ENCODE peak calls at places on chromosomes 11 and 22, in six cellular contexts. One of them, this sample, is unnamed.

GRCh38 chr22:24005201-24005600 is at the start of gene GSTT4:
- DNase-seq in NCI-H1092: peak; percentile 1
- DNase-seq in MV-4-11: no peak
- DNase-seq in colonic mucosa: no peak
- DNase-seq in activated CD4-positive, alpha-beta T cell treated with anti-CD3 and anti-CD28 coated beads, Interleukin-2, amount 50 U/mL, for 48 hours: no peak
- DNase-seq in Right ventricle myocardium superior: peak; percentile 92
- DNase-seq in this sample: no peak

GRCh38 chr11:19200410-19201201 is 1.2 kb downstream of the CSRP3 start:
- DNase-seq in NCI-H1092: no peak
- DNase-seq in MV-4-11: peak; percentile 38
- DNase-seq in colonic mucosa: peak; percentile 37
- DNase-seq in activated CD4-positive, alpha-beta T cell treated with anti-CD3 and anti-CD28 coated beads, Interleukin-2, amount 50 U/mL, for 48 hours: no peak
- DNase-seq in Right ventricle myocardium superior: peak; percentile 49
- DNase-seq in this sample: peak; percentile 60

GRCh38 chr11:9662273-9662672 is 1.6 kb upstream of the SWAP70 start:
- DNase-seq in NCI-H1092: no peak
- DNase-seq in MV-4-11: peak; percentile 97
- DNase-seq in colonic mucosa: no peak
- DNase-seq in activated CD4-positive, alpha-beta T cell treated with anti-CD3 and anti-CD28 coated beads, Interleukin-2, amount 50 U/mL, for 48 hours: no peak
- DNase-seq in Right ventricle myocardium superior: no peak
- DNase-seq in this sample: no peak

GRCh38 chr11:95065336-95065735 is 1.4 kb upstream of the SRSF8 start:
- DNase-seq in NCI-H1092: no peak
- DNase-seq in MV-4-11: no peak
- DNase-seq in colonic mucosa: no peak
- DNase-seq in activated CD4-positive, alpha-beta T cell treated with anti-CD3 and anti-CD28 coated beads, Interleukin-2, amount 50 U/mL, for 48 hours: no peak
- DNase-seq in Right ventricle myocardium superior: no peak
- DNase-seq in this sample: no peak

GRCh38 chr11:77789731-77790476 is 30.6 kb downstream of the RSF1 start:
- DNase-seq in NCI-H1092: no peak
- DNase-seq in MV-4-11: no peak
- DNase-seq in colonic mucosa: no peak
- DNase-seq in activated CD4-positive, alpha-beta T cell treated with anti-CD3 and anti-CD28 coated beads, Interleukin-2, amount 50 U/mL, for 48 hours: no peak
- DNase-seq in Right ventricle myocardium superior: no peak
- DNase-seq in this sample: no peak

GRCh38 chr11:58919980-58920379 is 19.3 kb upstream of the GLYATL1 start:
- DNase-seq in NCI-H1092: no peak
- DNase-seq in MV-4-11: peak; percentile 62
- DNase-seq in colonic mucosa: peak; percentile 47
- DNase-seq in activated CD4-positive, alpha-beta T cell treated with anti-CD3 and anti-CD28 coated beads, Interleukin-2, amount 50 U/mL, for 48 hours: no peak
- DNase-seq in Right ventricle myocardium superior: no peak
- DNase-seq in this sample: peak; percentile 21

GRCh38 chr11:6576471-6577373 is 26.7 kb downstream of the RRP8 start:
- DNase-seq in NCI-H1092: peak; percentile 78
- DNase-seq in MV-4-11: no peak
- DNase-seq in colonic mucosa: no peak
- DNase-seq in activated CD4-positive, alpha-beta T cell treated with anti-CD3 and anti-CD28 coated beads, Interleukin-2, amount 50 U/mL, for 48 hours: no peak
- DNase-seq in Right ventricle myocardium superior: no peak
- DNase-seq in this sample: no peak

GRCh38 chr11:128474036-128474874 is 113.1 kb downstream of the ETS1 start:
- DNase-seq in NCI-H1092: no peak
- DNase-seq in MV-4-11: no peak
- DNase-seq in colonic mucosa: no peak
- DNase-seq in activated CD4-positive, alpha-beta T cell treated with anti-CD3 and anti-CD28 coated beads, Interleukin-2, amount 50 U/mL, for 48 hours: no peak
- DNase-seq in Right ventricle myocardium superior: peak; percentile 39
- DNase-seq in this sample: no peak

GRCh38 chr11:57484141-57484710 is 23.9 kb downstream of the RTN4RL2 start:
- DNase-seq in NCI-H1092: no peak
- DNase-seq in MV-4-11: peak; percentile 95
- DNase-seq in colonic mucosa: no peak
- DNase-seq in activated CD4-positive, alpha-beta T cell treated with anti-CD3 and anti-CD28 coated beads, Interleukin-2, amount 50 U/mL, for 48 hours: no peak
- DNase-seq in Right ventricle myocardium superior: no peak
- DNase-seq in this sample: no peak

GRCh38 chr11:26974068-26974790 is 19.7 kb upstream of the FIBIN start:
- DNase-seq in NCI-H1092: no peak
- DNase-seq in MV-4-11: no peak
- DNase-seq in colonic mucosa: no peak
- DNase-seq in activated CD4-positive, alpha-beta T cell treated with anti-CD3 and anti-CD28 coated beads, Interleukin-2, amount 50 U/mL, for 48 hours: no peak
- DNase-seq in Right ventricle myocardium superior: no peak
- DNase-seq in this sample: no peak

GRCh38 chr11:126341760-126342161 is 13.7 kb upstream of the ST3GAL4 start:
- DNase-seq in NCI-H1092: no peak
- DNase-seq in MV-4-11: no peak
- DNase-seq in colonic mucosa: no peak
- DNase-seq in activated CD4-positive, alpha-beta T cell treated with anti-CD3 and anti-CD28 coated beads, Interleukin-2, amount 50 U/mL, for 48 hours: no peak
- DNase-seq in Right ventricle myocardium superior: peak; percentile 28
- DNase-seq in this sample: no peak